ENCODE peak calls at places on chromosome 6, in five cellular contexts. E is colonic mucosa, D is esophagus squamous epithelium, T is lung, L is left lung. A is an unnamed sample. For H3K4me1, the result is how much of the 10 kb centered on the place peaks cover.

GRCh38 chr6:14217728-14218637 is 100.4 kb downstream of the CD83 start:
- DNase-seq in E (no peak), D (no peak), T (peak), L (no peak), A (no peak)

GRCh38 chr6:34237316-34237721 is 646 bp downstream of the HMGA1 start:
- DNase-seq in E (peak), D (no peak), T (no peak), L (peak), A (peak)

GRCh38 chr6:156777866-156778614 is 862 bp downstream of the ARID1B start:
- DNase-seq in E (peak), D (peak), T (peak), L (peak), A (peak)

GRCh38 chr6:100823041-100823440 is 58.1 kb downstream of the ASCC3 start:
- DNase-seq in E (no peak), D (no peak), T (no peak), L (no peak), A (no peak)

GRCh38 chr6:93317587-93317986 is 101.8 kb downstream of the EPHA7 start:
- DNase-seq in E (no peak), D (no peak), T (no peak), L (no peak), A (no peak)

GRCh38 chr6:137097057-137097456 is 52.3 kb upstream of the IL20RA start:
- DNase-seq in E (no peak), D (no peak), T (no peak), L (no peak), A (no peak)

GRCh38 chr6:122789078-122789861 is at the start of gene SMPDL3A:
- DNase-seq in E (peak), D (no peak), T (peak), L (peak), A (no peak)

GRCh38 chr6:54856137-54856536 is 9.6 kb downstream of the FAM83B start:
- DNase-seq in E (peak), D (no peak), T (no peak), L (no peak), A (no peak)

GRCh38 chr6:73389854-73390253 is 4.8 kb upstream of the DDX43 start:
- DNase-seq in E (no peak), D (no peak), T (no peak), L (no peak), A (no peak)

GRCh38 chr6:15547379-15547778 is 115.4 kb downstream of the DTNBP1 start:
- DNase-seq in E (no peak), D (no peak), T (no peak), L (no peak), A (no peak)

GRCh38 chr6:152636675-152637421 is at the start of gene SYNE1:
- DNase-seq in E (no peak), D (no peak), T (peak), L (peak), A (no peak)

GRCh38 chr6:133309579-133309978 is 68.4 kb downstream of the EYA4 start:
- DNase-seq in E (no peak), D (no peak), T (no peak), L (no peak), A (no peak)

GRCh38 chr6:104859225-104860146 is at the start of gene HACE1:
- DNase-seq in E (peak), D (peak), T (peak), L (peak), A (peak)

GRCh38 chr6:152720964-152721363 is 23.3 kb downstream of the MYCT1 start:
- DNase-seq in E (no peak), D (no peak), T (no peak), L (no peak), A (no peak)

GRCh38 chr6:108594640-108595039 is 33.9 kb downstream of the FOXO3 start:
- DNase-seq in E (peak), D (no peak), T (peak), L (no peak), A (no peak)
- H3K4me1 ChIP-seq in E (under half), D (half or more), T (under half), L (half or more), A (under half)

GRCh38 chr6:42448391-42448790 is 3.3 kb downstream of the TRERF1 start:
- DNase-seq in E (no peak), D (no peak), T (no peak), L (no peak), A (no peak)

GRCh38 chr6:42451146-42451594 is 556 bp downstream of the TRERF1 start:
- DNase-seq in E (no peak), D (no peak), T (no peak), L (no peak), A (peak)

GRCh38 chr6:42449917-42450313 is 1.8 kb downstream of the TRERF1 start:
- DNase-seq in E (no peak), D (no peak), T (no peak), L (no peak), A (peak)

GRCh38 chr6:42450314-42451145 is 1.2 kb downstream of the TRERF1 start:
- DNase-seq in E (peak), D (no peak), T (no peak), L (no peak), A (no peak)

GRCh38 chr6:42448906-42449659 is 2.6 kb downstream of the TRERF1 start:
- DNase-seq in E (no peak), D (no peak), T (no peak), L (no peak), A (no peak)
- H3K4me3 ChIP-seq in E (peak), D (no peak), T (no peak), L (no peak), A (peak)

GRCh38 chr6:16595514-16595913 is 165.7 kb downstream of the ATXN1 start:
- DNase-seq in E (no peak), D (no peak), T (no peak), L (no peak), A (no peak)
- H3K4me1 ChIP-seq in E (under half), D (under half), T (under half), L (under half), A (under half)

DNA sequence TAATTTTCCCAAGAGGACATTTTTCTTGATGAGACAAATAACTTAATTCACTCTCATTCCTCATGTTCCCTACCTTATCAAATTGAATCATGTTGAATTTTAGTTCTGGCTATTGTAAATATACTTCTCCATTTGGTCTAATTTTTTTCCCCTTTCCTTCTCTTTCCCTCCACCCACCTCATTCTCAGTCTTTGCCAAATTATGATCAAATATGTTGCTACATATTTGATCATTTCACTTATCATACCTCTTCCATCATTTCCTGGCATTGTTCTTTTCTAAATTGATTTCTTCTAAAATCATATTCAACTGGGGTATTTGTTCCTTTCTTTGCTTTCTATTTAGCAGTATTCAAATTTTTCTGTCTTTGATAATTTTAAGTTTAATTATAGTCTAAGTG is 52.3 kb downstream of the HDGFL1 start:
- DNase-seq in E (no peak), D (no peak), T (no peak), L (no peak), A (no peak)
- H3K4me3 ChIP-seq in E (no peak), D (no peak), T (no peak), L (no peak), A (no peak)

GRCh38 chr6:25181923-25182322 is 97.3 kb upstream of the CARMIL1 start:
- DNase-seq in E (no peak), D (no peak), T (no peak), L (no peak), A (no peak)
- H3K4me1 ChIP-seq in E (under half), D (under half), T (under half), L (under half), A (under half)

DNA sequence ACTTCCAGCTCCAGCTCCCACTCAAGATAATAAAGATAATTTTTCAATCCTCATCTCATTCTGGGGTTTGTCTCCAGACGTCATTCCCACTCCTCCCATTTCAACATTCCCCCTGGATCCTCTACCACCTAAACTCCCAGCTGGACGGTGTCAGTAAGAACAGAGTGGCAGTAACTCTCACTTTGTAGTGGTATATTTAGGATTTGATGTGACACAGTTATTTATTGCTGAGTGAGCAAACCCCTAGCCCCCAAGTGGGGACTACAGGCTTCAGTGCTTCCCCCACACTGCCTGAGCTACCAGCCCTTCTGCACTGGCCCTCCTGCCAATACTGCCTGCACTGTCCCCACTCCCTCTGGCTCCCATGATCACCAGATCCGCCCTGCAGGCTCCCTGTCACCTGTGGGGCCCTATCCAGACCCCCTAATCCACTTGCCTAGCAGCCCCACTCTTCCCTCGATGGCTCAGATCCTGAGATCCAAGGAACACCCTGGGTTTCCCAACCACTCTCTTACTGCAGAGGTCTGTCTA is 2.4 kb downstream of the C6orf47 start:
- DNase-seq in E (no peak), D (no peak), T (no peak), L (peak), A (no peak)
- H3K4me3 ChIP-seq in E (no peak), D (no peak), T (no peak), L (no peak), A (no peak)

GRCh38 chr6:148497256-148497655 is 154.6 kb downstream of the SASH1 start:
- DNase-seq in E (no peak), D (no peak), T (no peak), L (no peak), A (no peak)
- H3K4me1 ChIP-seq in E (under half), D (under half), T (under half), L (under half), A (under half)

GRCh38 chr6:32664827-32665362 is 1.6 kb downstream of the HLA-DQB1 start:
- DNase-seq in E (no peak), D (no peak), T (no peak), L (peak), A (peak)
- H3K4me3 ChIP-seq in E (no peak), D (no peak), T (peak), L (no peak), A (peak)

GRCh38 chr6:79946242-79946641 is 1.1 kb downstream of the ELOVL4 start:
- DNase-seq in E (no peak), D (no peak), T (no peak), L (no peak), A (peak)
- H3K4me1 ChIP-seq in E (under half), D (under half), T (under half), L (under half), A (under half)